ENCODE peak calls at places on chromosome 20, in six cellular contexts. One of them, this sample, is unnamed.
A peak's percentile ranks its signal among the peaks of the same experiment; 100 is the strongest.

GRCh38 chr20:58610071-58610800 is 40.8 kb upstream of the STX16 start:
- DNase-seq in CD8-positive, alpha-beta memory T cell: no peak
- DNase-seq in neuronal stem cell: no peak
- DNase-seq in prostate gland: no peak
- DNase-seq in sigmoid colon: no peak
- DNase-seq in mucosa of descending colon: no peak
- DNase-seq in this sample: no peak

GRCh38 chr20:51457281-51457932 is 85.1 kb downstream of the NFATC2 start:
- DNase-seq in CD8-positive, alpha-beta memory T cell: no peak
- DNase-seq in neuronal stem cell: no peak
- DNase-seq in prostate gland: peak; percentile 76
- DNase-seq in sigmoid colon: peak; percentile 90
- DNase-seq in mucosa of descending colon: peak; percentile 65
- DNase-seq in this sample: peak; percentile 36

GRCh38 chr20:59807909-59808728 is 125.3 kb downstream of the SYCP2 start:
- DNase-seq in CD8-positive, alpha-beta memory T cell: no peak
- DNase-seq in neuronal stem cell: no peak
- DNase-seq in prostate gland: no peak
- DNase-seq in sigmoid colon: peak; percentile 50
- DNase-seq in mucosa of descending colon: no peak
- DNase-seq in this sample: no peak

GRCh38 chr20:57481281-57481711 is 43.6 kb downstream of the CTCFL start:
- DNase-seq in CD8-positive, alpha-beta memory T cell: no peak
- DNase-seq in neuronal stem cell: no peak
- DNase-seq in prostate gland: no peak
- DNase-seq in sigmoid colon: no peak
- DNase-seq in mucosa of descending colon: no peak
- DNase-seq in this sample: no peak

GRCh38 chr20:17771206-17772004 is 71.6 kb downstream of the BANF2 start:
- DNase-seq in CD8-positive, alpha-beta memory T cell: no peak
- DNase-seq in neuronal stem cell: no peak
- DNase-seq in prostate gland: no peak
- DNase-seq in sigmoid colon: no peak
- DNase-seq in mucosa of descending colon: no peak
- DNase-seq in this sample: peak; percentile 30

GRCh38 chr20:57076202-57076651 is 190.2 kb downstream of the BMP7 start:
- DNase-seq in CD8-positive, alpha-beta memory T cell: no peak
- DNase-seq in neuronal stem cell: no peak
- DNase-seq in prostate gland: no peak
- DNase-seq in sigmoid colon: no peak
- DNase-seq in mucosa of descending colon: no peak
- DNase-seq in this sample: no peak

GRCh38 chr20:61117725-61118124 is 134.3 kb upstream of the CDH4 start:
- DNase-seq in CD8-positive, alpha-beta memory T cell: no peak
- DNase-seq in neuronal stem cell: no peak
- DNase-seq in prostate gland: no peak
- DNase-seq in sigmoid colon: no peak
- DNase-seq in mucosa of descending colon: no peak
- DNase-seq in this sample: no peak

GRCh38 chr20:6956574-6956973 is 189.1 kb downstream of the BMP2 start:
- DNase-seq in CD8-positive, alpha-beta memory T cell: no peak
- DNase-seq in neuronal stem cell: no peak
- DNase-seq in prostate gland: no peak
- DNase-seq in sigmoid colon: no peak
- DNase-seq in mucosa of descending colon: no peak
- DNase-seq in this sample: no peak

GRCh38 chr20:5397418-5397817 is 80.7 kb upstream of the PROKR2 start:
- DNase-seq in CD8-positive, alpha-beta memory T cell: no peak
- DNase-seq in neuronal stem cell: no peak
- DNase-seq in prostate gland: no peak
- DNase-seq in sigmoid colon: no peak
- DNase-seq in mucosa of descending colon: no peak
- DNase-seq in this sample: no peak

GRCh38 chr20:40763646-40764295 is 74.7 kb upstream of the MAFB start:
- DNase-seq in CD8-positive, alpha-beta memory T cell: no peak
- DNase-seq in neuronal stem cell: no peak
- DNase-seq in prostate gland: no peak
- DNase-seq in sigmoid colon: no peak
- DNase-seq in mucosa of descending colon: no peak
- DNase-seq in this sample: no peak

GRCh38 chr20:34629342-34629741 is 47.5 kb downstream of the PIGU start:
- DNase-seq in CD8-positive, alpha-beta memory T cell: no peak
- DNase-seq in neuronal stem cell: no peak
- DNase-seq in prostate gland: no peak
- DNase-seq in sigmoid colon: no peak
- DNase-seq in mucosa of descending colon: no peak
- DNase-seq in this sample: no peak

GRCh38 chr20:48763183-48764030 is 64.4 kb downstream of the PREX1 start:
- DNase-seq in CD8-positive, alpha-beta memory T cell: no peak
- DNase-seq in neuronal stem cell: peak; percentile 48
- DNase-seq in prostate gland: no peak
- DNase-seq in sigmoid colon: no peak
- DNase-seq in mucosa of descending colon: no peak
- DNase-seq in this sample: no peak

GRCh38 chr20:9066196-9066595 is 2.7 kb upstream of the PLCB4 start:
- DNase-seq in CD8-positive, alpha-beta memory T cell: no peak
- DNase-seq in neuronal stem cell: no peak
- DNase-seq in prostate gland: no peak
- DNase-seq in sigmoid colon: no peak
- DNase-seq in mucosa of descending colon: no peak
- DNase-seq in this sample: no peak

GRCh38 chr20:24690408-24690807 is 221.0 kb downstream of the SYNDIG1 start:
- DNase-seq in CD8-positive, alpha-beta memory T cell: no peak
- DNase-seq in neuronal stem cell: no peak
- DNase-seq in prostate gland: no peak
- DNase-seq in sigmoid colon: no peak
- DNase-seq in mucosa of descending colon: no peak
- DNase-seq in this sample: no peak

GRCh38 chr20:14523090-14523489 is 185.7 kb upstream of the FLRT3 start:
- DNase-seq in CD8-positive, alpha-beta memory T cell: no peak
- DNase-seq in neuronal stem cell: no peak
- DNase-seq in prostate gland: no peak
- DNase-seq in sigmoid colon: no peak
- DNase-seq in mucosa of descending colon: no peak
- DNase-seq in this sample: peak; percentile 5

GRCh38 chr20:752263-752662 is 16.0 kb downstream of the SLC52A3 start:
- DNase-seq in CD8-positive, alpha-beta memory T cell: no peak
- DNase-seq in neuronal stem cell: no peak
- DNase-seq in prostate gland: no peak
- DNase-seq in sigmoid colon: no peak
- DNase-seq in mucosa of descending colon: no peak
- DNase-seq in this sample: no peak

GRCh38 chr20:47476452-47476851 is 25.2 kb upstream of the NCOA3 start:
- DNase-seq in CD8-positive, alpha-beta memory T cell: no peak
- DNase-seq in neuronal stem cell: no peak
- DNase-seq in prostate gland: no peak
- DNase-seq in sigmoid colon: no peak
- DNase-seq in mucosa of descending colon: no peak
- DNase-seq in this sample: no peak

GRCh38 chr20:22862645-22863230 is 172.4 kb upstream of the SSTR4 start:
- DNase-seq in CD8-positive, alpha-beta memory T cell: no peak
- DNase-seq in neuronal stem cell: no peak
- DNase-seq in prostate gland: no peak
- DNase-seq in sigmoid colon: no peak
- DNase-seq in mucosa of descending colon: no peak
- DNase-seq in this sample: no peak

GRCh38 chr20:15674253-15675145 is 898.7 kb downstream of the KIF16B start:
- DNase-seq in CD8-positive, alpha-beta memory T cell: no peak
- DNase-seq in neuronal stem cell: no peak
- DNase-seq in prostate gland: no peak
- DNase-seq in sigmoid colon: no peak
- DNase-seq in mucosa of descending colon: no peak
- DNase-seq in this sample: no peak

GRCh38 chr20:10524034-10524476 is 89.0 kb downstream of the SLX4IP start:
- DNase-seq in CD8-positive, alpha-beta memory T cell: no peak
- DNase-seq in neuronal stem cell: no peak
- DNase-seq in prostate gland: no peak
- DNase-seq in sigmoid colon: peak; percentile 98
- DNase-seq in mucosa of descending colon: peak; percentile 35
- DNase-seq in this sample: no peak

GRCh38 chr20:37946946-37947345 is 44.0 kb downstream of the VSTM2L start:
- DNase-seq in CD8-positive, alpha-beta memory T cell: no peak
- DNase-seq in neuronal stem cell: no peak
- DNase-seq in prostate gland: no peak
- DNase-seq in sigmoid colon: no peak
- DNase-seq in mucosa of descending colon: no peak
- DNase-seq in this sample: no peak

GRCh38 chr20:43844778-43845614 is 69.7 kb upstream of the TOX2 start:
- DNase-seq in CD8-positive, alpha-beta memory T cell: no peak
- DNase-seq in neuronal stem cell: no peak
- DNase-seq in prostate gland: no peak
- DNase-seq in sigmoid colon: peak; percentile 20
- DNase-seq in mucosa of descending colon: peak; percentile 31
- DNase-seq in this sample: no peak

GRCh38 chr20:59210186-59210585 is 46.6 kb downstream of the ZNF831 start:
- DNase-seq in CD8-positive, alpha-beta memory T cell: no peak
- DNase-seq in neuronal stem cell: no peak
- DNase-seq in prostate gland: no peak
- DNase-seq in sigmoid colon: no peak
- DNase-seq in mucosa of descending colon: no peak
- DNase-seq in this sample: no peak

GRCh38 chr20:54668271-54669053 is 193.1 kb downstream of the DOK5 start:
- DNase-seq in CD8-positive, alpha-beta memory T cell: no peak
- DNase-seq in neuronal stem cell: no peak
- DNase-seq in prostate gland: no peak
- DNase-seq in sigmoid colon: no peak
- DNase-seq in mucosa of descending colon: peak; percentile 31
- DNase-seq in this sample: peak; percentile 68

GRCh38 chr20:34040300-34041015 is 46.7 kb downstream of the RALY start:
- DNase-seq in CD8-positive, alpha-beta memory T cell: no peak
- DNase-seq in neuronal stem cell: no peak
- DNase-seq in prostate gland: no peak
- DNase-seq in sigmoid colon: no peak
- DNase-seq in mucosa of descending colon: no peak
- DNase-seq in this sample: no peak

GRCh38 chr20:5486377-5487054 is 169.8 kb upstream of the PROKR2 start:
- DNase-seq in CD8-positive, alpha-beta memory T cell: no peak
- DNase-seq in neuronal stem cell: no peak
- DNase-seq in prostate gland: no peak
- DNase-seq in sigmoid colon: no peak
- DNase-seq in mucosa of descending colon: no peak
- DNase-seq in this sample: no peak

GRCh38 chr20:53934421-53935352 is 135.7 kb downstream of the BCAS1 start:
- DNase-seq in CD8-positive, alpha-beta memory T cell: no peak
- DNase-seq in neuronal stem cell: no peak
- DNase-seq in prostate gland: no peak
- DNase-seq in sigmoid colon: no peak
- DNase-seq in mucosa of descending colon: no peak
- DNase-seq in this sample: peak; percentile 51

GRCh38 chr20:12414446-12415274 is 497.0 kb downstream of the BTBD3 start:
- DNase-seq in CD8-positive, alpha-beta memory T cell: no peak
- DNase-seq in neuronal stem cell: no peak
- DNase-seq in prostate gland: no peak
- DNase-seq in sigmoid colon: no peak
- DNase-seq in mucosa of descending colon: no peak
- DNase-seq in this sample: no peak

GRCh38 chr20:35738410-35739179 is 3.5 kb downstream of the RBM39 start:
- DNase-seq in CD8-positive, alpha-beta memory T cell: no peak
- DNase-seq in neuronal stem cell: no peak
- DNase-seq in prostate gland: no peak
- DNase-seq in sigmoid colon: no peak
- DNase-seq in mucosa of descending colon: no peak
- DNase-seq in this sample: no peak

GRCh38 chr20:35735828-35736470 is 6.1 kb downstream of the RBM39 start:
- DNase-seq in CD8-positive, alpha-beta memory T cell: no peak
- DNase-seq in neuronal stem cell: no peak
- DNase-seq in prostate gland: no peak
- DNase-seq in sigmoid colon: no peak
- DNase-seq in mucosa of descending colon: no peak
- DNase-seq in this sample: no peak

GRCh38 chr20:35739294-35740163 is 2.5 kb downstream of the RBM39 start:
- DNase-seq in CD8-positive, alpha-beta memory T cell: no peak
- DNase-seq in neuronal stem cell: no peak
- DNase-seq in prostate gland: no peak
- DNase-seq in sigmoid colon: no peak
- DNase-seq in mucosa of descending colon: no peak
- DNase-seq in this sample: peak; percentile 29

GRCh38 chr20:35734777-35735649 is 7.0 kb downstream of the RBM39 start:
- DNase-seq in CD8-positive, alpha-beta memory T cell: no peak
- DNase-seq in neuronal stem cell: no peak
- DNase-seq in prostate gland: no peak
- DNase-seq in sigmoid colon: no peak
- DNase-seq in mucosa of descending colon: no peak
- DNase-seq in this sample: no peak

GRCh38 chr20:35737865-35738333 is 4.2 kb downstream of the RBM39 start:
- DNase-seq in CD8-positive, alpha-beta memory T cell: no peak
- DNase-seq in neuronal stem cell: no peak
- DNase-seq in prostate gland: no peak
- DNase-seq in sigmoid colon: no peak
- DNase-seq in mucosa of descending colon: no peak
- DNase-seq in this sample: no peak
- H3K4me3 ChIP-seq in CD8-positive, alpha-beta memory T cell: no peak overlapping the region
- H3K4me3 ChIP-seq in neuronal stem cell: no peak overlapping the region
- H3K4me3 ChIP-seq in prostate gland: no peak overlapping the region
- H3K4me3 ChIP-seq in sigmoid colon: no peak overlapping the region
- H3K4me3 ChIP-seq in mucosa of descending colon: no peak overlapping the region
- H3K4me3 ChIP-seq in this sample: no peak overlapping the region

GRCh38 chr20:3698511-3699436 is 13.6 kb downstream of the SIGLEC1 start:
- DNase-seq in CD8-positive, alpha-beta memory T cell: no peak
- DNase-seq in neuronal stem cell: no peak
- DNase-seq in prostate gland: no peak
- DNase-seq in sigmoid colon: no peak
- DNase-seq in mucosa of descending colon: no peak
- DNase-seq in this sample: no peak
- H3K4me1 ChIP-seq in CD8-positive, alpha-beta memory T cell: no peaks in the 10 kb centered on the region
- H3K4me1 ChIP-seq in neuronal stem cell: no peaks in the 10 kb centered on the region
- H3K4me1 ChIP-seq in prostate gland: no peaks in the 10 kb centered on the region
- H3K4me1 ChIP-seq in sigmoid colon: no peaks in the 10 kb centered on the region
- H3K4me1 ChIP-seq in mucosa of descending colon: no peaks in the 10 kb centered on the region
- H3K4me1 ChIP-seq in this sample: no peaks in the 10 kb centered on the region

GRCh38 chr20:63216849-63217471 is 1.0 kb upstream of the YTHDF1 start:
- DNase-seq in CD8-positive, alpha-beta memory T cell: no peak
- DNase-seq in neuronal stem cell: no peak
- DNase-seq in prostate gland: no peak
- DNase-seq in sigmoid colon: no peak
- DNase-seq in mucosa of descending colon: no peak
- DNase-seq in this sample: no peak
- H3K4me3 ChIP-seq in CD8-positive, alpha-beta memory T cell: peak overlapping the region; percentile 82
- H3K4me3 ChIP-seq in neuronal stem cell: peak overlapping the region; percentile 92
- H3K4me3 ChIP-seq in prostate gland: peak overlapping the region; percentile 94
- H3K4me3 ChIP-seq in sigmoid colon: peak overlapping the region; percentile 94
- H3K4me3 ChIP-seq in mucosa of descending colon: no peak overlapping the region
- H3K4me3 ChIP-seq in this sample: peak overlapping the region; percentile 94

DNA sequence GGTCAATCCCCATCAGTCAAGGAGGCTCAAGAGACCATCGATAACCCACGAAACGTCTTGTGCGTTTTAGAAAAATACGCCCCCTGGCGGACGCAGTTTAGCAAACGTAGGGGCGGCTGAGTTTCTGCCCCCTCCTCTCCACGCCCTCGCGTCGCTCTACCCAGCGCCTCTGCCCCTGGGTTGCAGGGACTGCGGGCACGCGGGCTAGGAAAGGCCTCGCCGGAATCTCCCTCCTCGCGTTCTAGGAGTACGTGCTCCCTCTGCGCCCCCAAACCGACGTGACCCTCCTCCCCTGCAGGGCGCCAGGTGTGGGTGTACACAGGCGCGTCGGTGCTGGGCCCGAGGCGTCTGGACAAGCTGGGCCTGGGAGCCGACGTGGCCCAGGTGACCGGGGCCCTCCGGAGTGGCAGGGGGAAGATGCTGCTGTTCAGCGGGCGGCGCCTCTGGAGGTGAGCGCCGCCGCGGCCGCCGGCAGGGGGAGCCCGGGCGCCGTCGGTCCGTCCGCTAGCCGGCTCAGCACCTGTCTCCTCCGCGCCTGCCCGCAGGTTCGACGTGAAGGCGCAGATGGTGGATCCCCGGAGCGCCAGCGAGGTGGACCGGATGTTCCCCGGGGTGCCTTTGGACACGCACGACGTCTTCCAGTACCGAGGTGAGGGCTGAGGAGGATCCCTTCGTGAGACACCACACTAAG is 5.3 kb downstream of the MMP9 start:
- DNase-seq in CD8-positive, alpha-beta memory T cell: peak; percentile 60
- DNase-seq in neuronal stem cell: peak; percentile 63
- DNase-seq in prostate gland: no peak
- DNase-seq in sigmoid colon: no peak
- DNase-seq in mucosa of descending colon: peak; percentile 61
- DNase-seq in this sample: peak; percentile 85
- H3K4me1 ChIP-seq in CD8-positive, alpha-beta memory T cell: peaks cover 39% of the 10 kb centered on the region
- H3K4me1 ChIP-seq in neuronal stem cell: no peaks in the 10 kb centered on the region
- H3K4me1 ChIP-seq in prostate gland: no peaks in the 10 kb centered on the region
- H3K4me1 ChIP-seq in sigmoid colon: peaks cover 18% of the 10 kb centered on the region
- H3K4me1 ChIP-seq in mucosa of descending colon: peaks cover 8% of the 10 kb centered on the region
- H3K4me1 ChIP-seq in this sample: peaks cover 8% of the 10 kb centered on the region